ENCODE peak calls at places on chromosome 2, in seven cellular contexts. One of them, this sample, is unnamed.
A peak's percentile ranks its signal among the peaks of the same experiment; 100 is the strongest.

GRCh38 chr2:8669157-8669852 is 12.6 kb upstream of the ID2 start:
- DNase-seq in HTR-8/SVneo: no peak
- DNase-seq in GM19239: no peak
- DNase-seq in NCI-H774: no peak
- DNase-seq in fibroblast of the conjunctiva: no peak
- DNase-seq in choroid plexus epithelial cell: no peak
- DNase-seq in EH: peak; percentile 57
- DNase-seq in this sample: no peak

GRCh38 chr2:218257390-218257981 is 3.3 kb upstream of the GPBAR1 start:
- DNase-seq in choroid plexus epithelial cell: peak; percentile 46
- DNase-seq in NCI-H774: no peak
- DNase-seq in EH: peak; percentile 32
- DNase-seq in HTR-8/SVneo: no peak
- DNase-seq in fibroblast of the conjunctiva: no peak
- DNase-seq in GM19239: peak; percentile 76
- DNase-seq in this sample: peak; percentile 66

GRCh38 chr2:208254118-208254870 is 577 bp downstream of the IDH1 start:
- DNase-seq in NCI-H774: peak; percentile 63
- DNase-seq in choroid plexus epithelial cell: peak; percentile 83
- DNase-seq in EH: peak; percentile 75
- DNase-seq in fibroblast of the conjunctiva: peak; percentile 86
- DNase-seq in GM19239: peak; percentile 72
- DNase-seq in HTR-8/SVneo: peak; percentile 84
- DNase-seq in this sample: peak; percentile 79

GRCh38 chr2:12818416-12819097 is 101.8 kb downstream of the TRIB2 start:
- DNase-seq in choroid plexus epithelial cell: no peak
- DNase-seq in GM19239: no peak
- DNase-seq in EH: no peak
- DNase-seq in NCI-H774: no peak
- DNase-seq in HTR-8/SVneo: no peak
- DNase-seq in fibroblast of the conjunctiva: no peak
- DNase-seq in this sample: no peak

GRCh38 chr2:218711550-218711929 is 905 bp downstream of the TTLL4 start:
- DNase-seq in EH: peak; percentile 61
- DNase-seq in HTR-8/SVneo: no peak
- DNase-seq in GM19239: no peak
- DNase-seq in NCI-H774: no peak
- DNase-seq in fibroblast of the conjunctiva: no peak
- DNase-seq in choroid plexus epithelial cell: no peak
- DNase-seq in this sample: no peak

GRCh38 chr2:224895377-224895776 is 146.9 kb downstream of the DOCK10 start:
- DNase-seq in NCI-H774: no peak
- DNase-seq in fibroblast of the conjunctiva: no peak
- DNase-seq in choroid plexus epithelial cell: no peak
- DNase-seq in HTR-8/SVneo: no peak
- DNase-seq in GM19239: no peak
- DNase-seq in EH: no peak
- DNase-seq in this sample: no peak

GRCh38 chr2:36554531-36554930 is 43.4 kb downstream of the FEZ2 start:
- DNase-seq in HTR-8/SVneo: no peak
- DNase-seq in fibroblast of the conjunctiva: no peak
- DNase-seq in GM19239: no peak
- DNase-seq in choroid plexus epithelial cell: no peak
- DNase-seq in EH: peak; percentile 55
- DNase-seq in NCI-H774: no peak
- DNase-seq in this sample: no peak

GRCh38 chr2:216756435-216756834 is 61.1 kb upstream of the IGFBP5 start:
- DNase-seq in HTR-8/SVneo: no peak
- DNase-seq in fibroblast of the conjunctiva: no peak
- DNase-seq in GM19239: no peak
- DNase-seq in choroid plexus epithelial cell: no peak
- DNase-seq in EH: no peak
- DNase-seq in NCI-H774: no peak
- DNase-seq in this sample: no peak